ENCODE peak calls at places on chromosomes 13 and 19, in five cellular contexts. One of them, this sample, is unnamed.
A peak's percentile ranks its signal among the peaks of the same experiment; 100 is the strongest.

GRCh38 chr19:45598267-45599011 is 3.6 kb downstream of the GPR4 start:
- DNase-seq in K562: no peak
- DNase-seq in thyroid gland: no peak
- DNase-seq in Peyer's patch: no peak
- DNase-seq in heart left ventricle: no peak
- DNase-seq in this sample: peak; percentile 15

GRCh38 chr19:6417713-6418561 is 6.7 kb downstream of the KHSRP start:
- DNase-seq in K562: no peak
- DNase-seq in thyroid gland: no peak
- DNase-seq in Peyer's patch: no peak
- DNase-seq in heart left ventricle: no peak
- DNase-seq in this sample: peak; percentile 45

GRCh38 chr19:21322528-21322927 is 6.7 kb downstream of the ZNF708 start:
- DNase-seq in K562: no peak
- DNase-seq in thyroid gland: peak; percentile 3
- DNase-seq in Peyer's patch: no peak
- DNase-seq in heart left ventricle: no peak
- DNase-seq in this sample: no peak

GRCh38 chr13:110524484-110525254 is 36.9 kb downstream of the RAB20 start:
- DNase-seq in K562: no peak
- DNase-seq in thyroid gland: peak; percentile 97
- DNase-seq in Peyer's patch: peak; percentile 89
- DNase-seq in heart left ventricle: peak; percentile 82
- DNase-seq in this sample: peak; percentile 56

GRCh38 chr13:41352935-41353801 is 42.1 kb downstream of the NAA16 start:
- DNase-seq in K562: peak; percentile 21
- DNase-seq in thyroid gland: peak; percentile 7
- DNase-seq in Peyer's patch: peak; percentile 61
- DNase-seq in heart left ventricle: no peak
- DNase-seq in this sample: peak; percentile 22

GRCh38 chr13:41675306-41675705 is 218.0 kb downstream of the RGCC start:
- DNase-seq in K562: no peak
- DNase-seq in thyroid gland: no peak
- DNase-seq in Peyer's patch: no peak
- DNase-seq in heart left ventricle: no peak
- DNase-seq in this sample: no peak

GRCh38 chr19:12090807-12091206 is 26.3 kb downstream of the ZNF844 start:
- DNase-seq in K562: peak; percentile 58
- DNase-seq in thyroid gland: peak; percentile 67
- DNase-seq in Peyer's patch: peak; percentile 75
- DNase-seq in heart left ventricle: peak; percentile 70
- DNase-seq in this sample: peak; percentile 50

GRCh38 chr19:33472696-33473624 is 48.6 kb downstream of the PEPD start:
- DNase-seq in K562: no peak
- DNase-seq in thyroid gland: no peak
- DNase-seq in Peyer's patch: peak; percentile 26
- DNase-seq in heart left ventricle: no peak
- DNase-seq in this sample: no peak

GRCh38 chr19:50258918-50259372 is 55.5 kb downstream of the MYH14 start:
- DNase-seq in K562: peak; percentile 67
- DNase-seq in thyroid gland: peak; percentile 23
- DNase-seq in Peyer's patch: no peak
- DNase-seq in heart left ventricle: no peak
- DNase-seq in this sample: no peak

GRCh38 chr19:53112286-53112685 is 9.1 kb upstream of the ZNF160 start:
- DNase-seq in K562: no peak
- DNase-seq in thyroid gland: no peak
- DNase-seq in Peyer's patch: no peak
- DNase-seq in heart left ventricle: no peak
- DNase-seq in this sample: no peak

GRCh38 chr13:99981115-99982020 is at the start of gene ZIC2:
- DNase-seq in K562: peak; percentile 66
- DNase-seq in thyroid gland: no peak
- DNase-seq in Peyer's patch: no peak
- DNase-seq in heart left ventricle: peak; percentile 56
- DNase-seq in this sample: no peak

GRCh38 chr19:12453495-12453894 is 12.7 kb upstream of the ZNF443 start:
- DNase-seq in K562: no peak
- DNase-seq in thyroid gland: peak; percentile 42
- DNase-seq in Peyer's patch: no peak
- DNase-seq in heart left ventricle: no peak
- DNase-seq in this sample: peak; percentile 9

GRCh38 chr19:38684078-38684861 is 36.8 kb downstream of the ACTN4 start:
- DNase-seq in K562: peak; percentile 71
- DNase-seq in thyroid gland: peak; percentile 42
- DNase-seq in Peyer's patch: peak; percentile 91
- DNase-seq in heart left ventricle: no peak
- DNase-seq in this sample: no peak

GRCh38 chr13:57633950-57634828 is 2.6 kb downstream of the PCDH17 start:
- DNase-seq in K562: no peak
- DNase-seq in thyroid gland: no peak
- DNase-seq in Peyer's patch: no peak
- DNase-seq in heart left ventricle: peak; percentile 62
- DNase-seq in this sample: peak; percentile 8

GRCh38 chr13:97615266-97615665 is 181.3 kb downstream of the RAP2A start:
- DNase-seq in K562: no peak
- DNase-seq in thyroid gland: no peak
- DNase-seq in Peyer's patch: no peak
- DNase-seq in heart left ventricle: no peak
- DNase-seq in this sample: no peak

GRCh38 chr13:99265823-99266426 is 7.7 kb upstream of the GPR18 start:
- DNase-seq in K562: peak; percentile 37
- DNase-seq in thyroid gland: no peak
- DNase-seq in Peyer's patch: no peak
- DNase-seq in heart left ventricle: no peak
- DNase-seq in this sample: no peak

GRCh38 chr13:20901668-20902437 is 693 bp downstream of the XPO4 start:
- DNase-seq in K562: peak; percentile 16
- DNase-seq in thyroid gland: peak; percentile 56
- DNase-seq in Peyer's patch: peak; percentile 56
- DNase-seq in heart left ventricle: no peak
- DNase-seq in this sample: peak; percentile 34

GRCh38 chr19:6737873-6738725 is 719 bp upstream of the GPR108 start:
- DNase-seq in K562: no peak
- DNase-seq in thyroid gland: peak; percentile 99
- DNase-seq in Peyer's patch: peak; percentile 98
- DNase-seq in heart left ventricle: peak; percentile 92
- DNase-seq in this sample: peak; percentile 99

GRCh38 chr13:40192516-40193257 is 473.8 kb downstream of the FOXO1 start:
- DNase-seq in K562: no peak
- DNase-seq in thyroid gland: no peak
- DNase-seq in Peyer's patch: no peak
- DNase-seq in heart left ventricle: no peak
- DNase-seq in this sample: no peak

GRCh38 chr13:103839460-103839859 is 773.2 kb upstream of the SLC10A2 start:
- DNase-seq in K562: no peak
- DNase-seq in thyroid gland: no peak
- DNase-seq in Peyer's patch: no peak
- DNase-seq in heart left ventricle: no peak
- DNase-seq in this sample: no peak

GRCh38 chr19:19661675-19662251 is 1.7 kb downstream of the ATP13A1 start:
- DNase-seq in K562: peak; percentile 32
- DNase-seq in thyroid gland: no peak
- DNase-seq in Peyer's patch: peak; percentile 70
- DNase-seq in heart left ventricle: no peak
- DNase-seq in this sample: no peak

GRCh38 chr19:5959260-5960004 is 18.5 kb downstream of the RANBP3 start:
- DNase-seq in K562: no peak
- DNase-seq in thyroid gland: no peak
- DNase-seq in Peyer's patch: no peak
- DNase-seq in heart left ventricle: peak; percentile 36
- DNase-seq in this sample: no peak

GRCh38 chr13:56332671-56333070 is 808.0 kb upstream of the PRR20A start:
- DNase-seq in K562: no peak
- DNase-seq in thyroid gland: no peak
- DNase-seq in Peyer's patch: no peak
- DNase-seq in heart left ventricle: no peak
- DNase-seq in this sample: no peak

GRCh38 chr13:27043013-27043412 is 128.6 kb downstream of the USP12 start:
- DNase-seq in K562: no peak
- DNase-seq in thyroid gland: peak; percentile 48
- DNase-seq in Peyer's patch: no peak
- DNase-seq in heart left ventricle: no peak
- DNase-seq in this sample: peak; percentile 22

GRCh38 chr19:17703823-17704463 is 15.3 kb upstream of the MAP1S start:
- DNase-seq in K562: peak; percentile 74
- DNase-seq in thyroid gland: peak; percentile 33
- DNase-seq in Peyer's patch: peak; percentile 85
- DNase-seq in heart left ventricle: no peak
- DNase-seq in this sample: peak; percentile 31

GRCh38 chr19:7326105-7326877 is 22.4 kb upstream of the ARHGEF18 start:
- DNase-seq in K562: peak; percentile 74
- DNase-seq in thyroid gland: peak; percentile 9
- DNase-seq in Peyer's patch: peak; percentile 75
- DNase-seq in heart left ventricle: no peak
- DNase-seq in this sample: peak; percentile 47

GRCh38 chr13:100394005-100394695 is 194.4 kb downstream of the GGACT start:
- DNase-seq in K562: no peak
- DNase-seq in thyroid gland: peak; percentile 9
- DNase-seq in Peyer's patch: no peak
- DNase-seq in heart left ventricle: no peak
- DNase-seq in this sample: no peak

GRCh38 chr13:47087841-47088240 is 191.0 kb upstream of the HTR2A start:
- DNase-seq in K562: no peak
- DNase-seq in thyroid gland: no peak
- DNase-seq in Peyer's patch: no peak
- DNase-seq in heart left ventricle: no peak
- DNase-seq in this sample: no peak

GRCh38 chr19:10760268-10760944 is 42.5 kb downstream of the DNM2 start:
- DNase-seq in K562: no peak
- DNase-seq in thyroid gland: no peak
- DNase-seq in Peyer's patch: peak; percentile 84
- DNase-seq in heart left ventricle: peak; percentile 20
- DNase-seq in this sample: no peak

GRCh38 chr13:29059837-29060236 is 239.7 kb downstream of the MTUS2 start:
- DNase-seq in K562: no peak
- DNase-seq in thyroid gland: no peak
- DNase-seq in Peyer's patch: no peak
- DNase-seq in heart left ventricle: peak; percentile 54
- DNase-seq in this sample: peak; percentile 7

GRCh38 chr13:45299194-45299593 is 41.8 kb downstream of the TPT1 start:
- DNase-seq in K562: peak; percentile 14
- DNase-seq in thyroid gland: no peak
- DNase-seq in Peyer's patch: no peak
- DNase-seq in heart left ventricle: no peak
- DNase-seq in this sample: no peak

GRCh38 chr19:38720559-38721236 is 23.6 kb downstream of the CAPN12 start:
- DNase-seq in K562: no peak
- DNase-seq in thyroid gland: no peak
- DNase-seq in Peyer's patch: no peak
- DNase-seq in heart left ventricle: no peak
- DNase-seq in this sample: no peak

DNA sequence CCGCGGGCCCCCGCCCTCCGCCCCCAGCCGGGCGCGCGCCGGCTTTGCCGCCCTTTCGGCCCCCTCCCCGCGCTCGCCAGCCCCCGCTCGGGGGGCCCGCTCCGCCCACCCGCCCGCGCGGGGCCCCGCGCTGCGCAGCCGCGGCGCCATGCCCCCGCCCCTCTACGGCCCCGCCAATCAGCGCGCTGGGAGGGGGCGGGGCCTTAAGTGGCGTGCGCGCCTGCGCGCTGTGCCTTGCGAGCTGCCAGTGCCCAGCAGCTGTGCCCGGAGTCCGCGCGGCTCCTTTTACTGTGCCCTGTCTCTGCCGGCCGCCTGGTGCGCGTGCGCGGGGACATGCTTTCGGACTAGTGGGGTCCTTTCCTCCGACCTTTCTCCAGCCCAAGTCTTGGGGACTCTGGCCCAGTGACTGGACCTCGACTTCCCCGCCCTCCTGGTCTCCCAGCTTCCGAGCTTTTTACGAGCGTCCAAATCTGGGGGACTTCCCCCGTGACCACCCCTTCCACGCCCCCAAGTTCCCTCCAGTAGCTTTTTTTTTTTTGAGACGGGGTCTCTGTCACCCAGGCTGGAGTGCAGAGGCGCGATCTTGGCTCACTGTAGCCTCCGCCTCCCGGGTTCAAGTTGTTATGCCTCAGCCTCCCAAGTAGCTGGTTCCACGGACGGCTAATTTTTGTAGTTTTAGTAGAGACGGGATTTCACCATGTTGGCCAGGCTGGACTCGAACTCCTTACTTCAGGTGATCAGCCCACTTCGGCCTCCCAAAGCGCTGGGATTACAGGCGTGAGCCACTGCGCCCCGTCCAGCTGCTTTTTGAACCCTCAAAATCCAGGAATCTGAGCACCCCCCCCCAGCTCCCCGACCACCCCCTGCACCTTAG is at the start of gene MBD3:
- DNase-seq in K562: peak; percentile 99
- DNase-seq in thyroid gland: peak; percentile 95
- DNase-seq in Peyer's patch: peak; percentile 96
- DNase-seq in heart left ventricle: peak; percentile 96
- DNase-seq in this sample: peak; percentile 95
- TF ChIP-seq POLR2A in K562: peak; percentile 73
- TF ChIP-seq POLR2A in thyroid gland: peak; percentile 27
- TF ChIP-seq POLR2A in Peyer's patch: peak; percentile 75
- TF ChIP-seq POLR2A in heart left ventricle: peak; percentile 74
- TF ChIP-seq POLR2A in this sample: peak; percentile 69

GRCh38 chr19:47626238-47626637 is 17.3 kb downstream of the BICRA start:
- DNase-seq in K562: no peak
- DNase-seq in thyroid gland: no peak
- DNase-seq in Peyer's patch: no peak
- DNase-seq in heart left ventricle: no peak
- DNase-seq in this sample: no peak
- H3K27ac ChIP-seq in K562: no peak overlapping the region
- H3K27ac ChIP-seq in thyroid gland: no peak overlapping the region
- H3K27ac ChIP-seq in Peyer's patch: peak overlapping the region; percentile 64
- H3K27ac ChIP-seq in heart left ventricle: peak overlapping the region; percentile 55
- H3K27ac ChIP-seq in this sample: no peak overlapping the region

GRCh38 chr19:46621191-46622117 is 3.4 kb downstream of the PTGIR start:
- DNase-seq in K562: no peak
- DNase-seq in thyroid gland: no peak
- DNase-seq in Peyer's patch: no peak
- DNase-seq in heart left ventricle: peak; percentile 65
- DNase-seq in this sample: no peak
- H3K4me3 ChIP-seq in K562: no peak overlapping the region
- H3K4me3 ChIP-seq in thyroid gland: no peak overlapping the region
- H3K4me3 ChIP-seq in Peyer's patch: no peak overlapping the region
- H3K4me3 ChIP-seq in heart left ventricle: no peak overlapping the region
- H3K4me3 ChIP-seq in this sample: no peak overlapping the region

GRCh38 chr13:31885994-31886393 is 145.6 kb upstream of the FRY start:
- DNase-seq in K562: no peak
- DNase-seq in thyroid gland: peak; percentile 13
- DNase-seq in Peyer's patch: no peak
- DNase-seq in heart left ventricle: no peak
- DNase-seq in this sample: no peak
- TF ChIP-seq POLR2A in K562: no peak
- TF ChIP-seq POLR2A in thyroid gland: no peak
- TF ChIP-seq POLR2A in Peyer's patch: no peak
- TF ChIP-seq POLR2A in heart left ventricle: no peak
- TF ChIP-seq POLR2A in this sample: no peak

DNA sequence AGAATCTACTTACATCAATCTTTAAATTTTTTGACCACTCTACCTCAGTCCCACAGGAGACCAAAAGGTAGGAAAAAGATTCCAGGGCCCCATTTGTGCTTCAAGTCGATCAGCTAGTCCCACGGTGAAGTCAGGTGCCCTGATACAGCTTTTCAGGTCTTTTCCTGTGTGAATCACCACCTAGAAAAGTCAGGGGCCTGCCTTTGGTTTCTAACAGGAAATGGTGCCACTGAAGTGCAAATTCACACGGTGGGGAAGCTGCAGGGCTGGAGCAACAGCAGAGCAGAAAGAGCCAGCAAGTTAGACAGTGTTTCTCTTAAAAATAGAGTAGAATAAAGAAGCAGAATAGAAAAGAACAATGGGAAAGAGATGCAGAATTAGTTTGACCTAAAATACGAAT is 107.5 kb downstream of the KLF12 start:
- DNase-seq in K562: no peak
- DNase-seq in thyroid gland: peak; percentile 2
- DNase-seq in Peyer's patch: peak; percentile 83
- DNase-seq in heart left ventricle: no peak
- DNase-seq in this sample: no peak
- H3K27ac ChIP-seq in K562: no peak overlapping the region
- H3K27ac ChIP-seq in thyroid gland: no peak overlapping the region
- H3K27ac ChIP-seq in Peyer's patch: peak overlapping the region; percentile 28
- H3K27ac ChIP-seq in heart left ventricle: no peak overlapping the region
- H3K27ac ChIP-seq in this sample: no peak overlapping the region